ENCODE peak calls at places on chromosomes 7 and 10, in ten cellular contexts. M is HCT116, C is K562, E is H1, X is Panc1, P is breast epithelium, O is spleen, Y is endothelial cell of umbilical vein, A is stomach, B is GM12878. U is an unnamed sample.

GRCh38 chr7:64638822-64639221 is 27.1 kb upstream of the ZNF107 start:
- DNase-seq in O (no peak), B (no peak), C (no peak), E (no peak), Y (no peak), X (no peak), M (no peak), P (no peak), A (no peak), U (no peak)

GRCh38 chr10:24944512-24945255 is 7.7 kb downstream of the PRTFDC1 start:
- DNase-seq in Y (peak; percentile 14), X (no peak), P (no peak), B (no peak), O (no peak), A (peak; percentile 52), M (peak; percentile 79), E (no peak), C (peak; percentile 74), U (no peak)

GRCh38 chr10:3111626-3112220 is 44.4 kb downstream of the PFKP start:
- DNase-seq in C (no peak), P (no peak), B (no peak), A (no peak), Y (no peak), E (no peak), O (no peak), M (no peak), X (no peak), U (no peak)

GRCh38 chr7:82241371-82241770 is 202.2 kb downstream of the CACNA2D1 start:
- DNase-seq in A (no peak), B (no peak), P (no peak), M (no peak), X (no peak), C (no peak), E (no peak), O (no peak), Y (no peak), U (no peak)

GRCh38 chr10:1661861-1662260 is 75.5 kb downstream of the ADARB2 start:
- DNase-seq in E (no peak), O (peak; percentile 86), A (no peak), M (no peak), X (no peak), Y (no peak), B (peak; percentile 34), C (no peak), P (no peak), U (no peak)

GRCh38 chr7:86914468-86915054 is 144.9 kb downstream of the ELAPOR2 start:
- DNase-seq in X (no peak), O (no peak), C (peak; percentile 37), Y (peak; percentile 30), E (no peak), M (no peak), A (no peak), B (no peak), P (no peak), U (no peak)

GRCh38 chr7:33395340-33395739 is 266.0 kb downstream of the BBS9 start:
- DNase-seq in B (no peak), O (no peak), M (no peak), X (no peak), E (no peak), C (no peak), Y (no peak), P (no peak), A (no peak), U (no peak)

GRCh38 chr10:90321132-90321816 is 536.6 kb downstream of the HTR7 start:
- DNase-seq in Y (no peak), X (no peak), C (no peak), E (no peak), M (no peak), O (no peak), B (no peak), P (no peak), A (no peak), U (no peak)

GRCh38 chr7:156640257-156640948 is at the start of gene RNF32:
- DNase-seq in A (peak; percentile 98), C (peak; percentile 100), P (peak; percentile 82), B (peak; percentile 82), Y (peak; percentile 90), O (peak; percentile 98), X (peak; percentile 69), E (peak; percentile 89), M (peak; percentile 82), U (peak; percentile 92)

GRCh38 chr10:92591550-92592140 is 1.3 kb upstream of the KIF11 start:
- DNase-seq in X (peak; percentile 82), P (peak; percentile 92), C (peak; percentile 57), E (peak; percentile 78), Y (peak; percentile 94), O (peak; percentile 99), A (peak; percentile 94), M (peak; percentile 89), B (peak; percentile 75), U (peak; percentile 84)

GRCh38 chr10:63133056-63133786 is at the start of gene NRBF2:
- DNase-seq in C (peak; percentile 98), P (peak; percentile 98), E (peak; percentile 94), M (peak; percentile 98), B (peak; percentile 96), A (peak; percentile 98), X (peak; percentile 95), Y (peak; percentile 98), O (peak; percentile 99), U (peak; percentile 98)
- TF ChIP-seq CTCF in C (no peak), P (no peak), E (no peak), M (peak; percentile 32), B (peak; percentile 32), A (no peak), X (no peak), Y (peak; percentile 24), O (peak; percentile 33), U (no peak)

GRCh38 chr10:485776-486572 is 203.5 kb downstream of the DIP2C start:
- DNase-seq in M (no peak), O (peak; percentile 40), X (no peak), A (peak; percentile 23), Y (no peak), B (no peak), E (no peak), C (no peak), P (peak; percentile 15), U (no peak)

GRCh38 chr10:482848-483247 is 206.6 kb downstream of the DIP2C start:
- DNase-seq in Y (no peak), C (no peak), P (no peak), M (no peak), O (no peak), X (no peak), B (no peak), E (no peak), A (no peak), U (no peak)

GRCh38 chr10:484925-485661 is 204.4 kb downstream of the DIP2C start:
- DNase-seq in M (no peak), X (no peak), O (peak; percentile 76), P (no peak), A (peak; percentile 29), E (no peak), C (no peak), Y (peak; percentile 76), B (no peak), U (no peak)

GRCh38 chr10:483266-483665 is 206.2 kb downstream of the DIP2C start:
- DNase-seq in M (no peak), X (no peak), A (no peak), B (no peak), E (no peak), Y (no peak), O (no peak), C (no peak), P (no peak), U (no peak)

GRCh38 chr10:484441-484924 is 205.0 kb downstream of the DIP2C start:
- DNase-seq in X (no peak), O (peak; percentile 79), M (no peak), A (peak; percentile 42), P (no peak), C (no peak), E (no peak), B (no peak), Y (peak; percentile 26), U (no peak)
- H3K4me3 ChIP-seq in X (peak overlapping the region; percentile 35), O (peak overlapping the region; percentile 38), M (no peak overlapping the region), A (peak overlapping the region; percentile 32), P (peak overlapping the region; percentile 54), C (no peak overlapping the region), E (no peak overlapping the region), B (peak overlapping the region; percentile 41), Y (no peak overlapping the region), U (peak overlapping the region; percentile 46)

GRCh38 chr7:106010866-106011265 is 47.8 kb downstream of the CDHR3 start:
- DNase-seq in X (no peak), C (no peak), E (no peak), B (no peak), Y (no peak), P (no peak), M (no peak), O (no peak), A (no peak), U (no peak)

GRCh38 chr7:106012184-106012583 is 49.1 kb downstream of the CDHR3 start:
- DNase-seq in P (no peak), B (no peak), A (no peak), E (no peak), O (no peak), C (no peak), X (no peak), Y (no peak), M (no peak), U (no peak)

GRCh38 chr7:106006906-106007305 is 43.8 kb downstream of the CDHR3 start:
- DNase-seq in A (no peak), B (no peak), M (no peak), O (no peak), E (no peak), Y (no peak), P (no peak), C (no peak), X (no peak), U (no peak)

GRCh38 chr7:106010331-106010730 is 47.3 kb downstream of the CDHR3 start:
- DNase-seq in M (no peak), E (no peak), P (no peak), Y (no peak), A (no peak), O (no peak), C (no peak), B (no peak), X (no peak), U (no peak)

GRCh38 chr7:106009511-106010226 is 46.6 kb downstream of the CDHR3 start:
- DNase-seq in M (peak; percentile 63), X (peak; percentile 35), P (peak; percentile 53), Y (peak; percentile 84), A (peak; percentile 90), O (peak; percentile 93), E (peak; percentile 88), B (no peak), C (peak; percentile 98), U (peak; percentile 47)
- TF ChIP-seq POLR2AphosphoS5 in M (no peak), X (no peak), P (no peak), Y (no peak), A (peak; percentile 78), O (peak; percentile 67), E (peak; percentile 25), B (no peak), C (no peak), U (no peak)

DNA sequence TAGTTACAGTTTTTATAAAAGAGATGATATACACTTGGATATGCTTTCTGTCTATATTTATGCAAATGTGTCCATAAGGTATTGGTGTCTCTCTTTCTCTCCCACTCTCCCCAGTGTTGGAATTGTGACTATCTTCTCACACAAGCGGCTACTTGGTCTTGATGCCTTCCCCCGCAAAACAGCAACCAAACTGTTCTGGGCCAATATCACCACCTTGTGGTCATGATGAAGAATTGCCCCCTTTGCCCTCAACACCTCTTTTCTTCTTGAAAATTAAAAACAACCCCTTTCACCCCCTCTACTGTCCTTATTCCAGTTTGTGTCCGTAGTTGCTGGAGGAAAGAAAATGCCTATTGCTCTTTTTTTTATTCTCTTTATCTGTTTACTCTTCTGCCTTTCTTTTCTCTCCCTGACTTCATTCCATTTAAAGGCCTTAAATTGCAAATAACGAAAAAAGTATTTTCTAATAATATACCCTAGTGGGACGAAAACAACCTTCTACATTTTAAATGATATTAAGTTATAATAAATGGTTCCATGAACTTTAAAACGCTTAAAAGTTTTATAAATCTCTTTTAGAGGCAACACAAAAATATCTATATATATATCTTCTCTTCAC is 65.0 kb downstream of the IKZF1 start:
- DNase-seq in A (no peak), B (peak; percentile 51), O (no peak), E (no peak), C (peak; percentile 72), Y (peak; percentile 8), P (no peak), X (peak; percentile 24), M (peak; percentile 50), U (peak; percentile 70)
- TF ChIP-seq CTCF in A (peak; percentile 16), B (peak; percentile 70), O (peak; percentile 89), E (peak; percentile 49), C (peak; percentile 89), Y (peak; percentile 34), P (no peak), X (peak; percentile 76), M (peak; percentile 75), U (peak; percentile 60)